ENCODE peak calls at places on chromosomes 13 and 19, in ten cellular contexts. F, J, X, K, R, Y, G, I, B and A are unnamed samples.
A peak's percentile ranks its signal among the peaks of the same experiment; 100 is the strongest.

GRCh38 chr13:26011996-26012688 is 39.7 kb downstream of the SHISA2 start:
- DNase-seq in F (no peak), J (no peak), X (no peak), K (no peak), R (no peak), Y (no peak), G (no peak), I (no peak), B (no peak), A (no peak)

GRCh38 chr19:472005-472858 is 11.4 kb upstream of the SHC2 start:
- DNase-seq in F (no peak), J (no peak), X (no peak), K (no peak), R (no peak), Y (no peak), G (no peak), I (no peak), B (no peak), A (no peak)

GRCh38 chr19:10151521-10151920 is 31.8 kb upstream of the EIF3G start:
- DNase-seq in F (no peak), J (no peak), X (no peak), K (no peak), R (no peak), Y (no peak), G (no peak), I (no peak), B (no peak), A (no peak)

GRCh38 chr13:113758651-113759524 is at the start of gene TMEM255B:
- DNase-seq in F (peak; percentile 93), J (peak; percentile 70), X (no peak), K (peak; percentile 55), R (peak; percentile 54), Y (no peak), G (peak; percentile 90), I (peak; percentile 88), B (peak; percentile 30), A (peak; percentile 61)

GRCh38 chr19:13987101-13987890 is 18.8 kb downstream of the RFX1 start:
- DNase-seq in F (no peak), J (no peak), X (no peak), K (no peak), R (no peak), Y (no peak), G (peak; percentile 49), I (no peak), B (no peak), A (no peak)

GRCh38 chr19:383922-384800 is 24.8 kb downstream of the C2CD4C start:
- DNase-seq in F (no peak), J (no peak), X (no peak), K (no peak), R (no peak), Y (no peak), G (peak; percentile 65), I (no peak), B (no peak), A (no peak)

GRCh38 chr13:47798194-47798593 is 202.9 kb downstream of the SUCLA2 start:
- DNase-seq in F (no peak), J (no peak), X (no peak), K (no peak), R (no peak), Y (no peak), G (no peak), I (no peak), B (no peak), A (no peak)

GRCh38 chr19:19171110-19171672 is 1.1 kb upstream of the MEF2B start:
- DNase-seq in F (no peak), J (no peak), X (no peak), K (no peak), R (no peak), Y (no peak), G (no peak), I (no peak), B (no peak), A (no peak)

GRCh38 chr13:35990196-35990595 is 141.0 kb downstream of the DCLK1 start:
- DNase-seq in F (no peak), J (no peak), X (no peak), K (no peak), R (no peak), Y (no peak), G (no peak), I (no peak), B (no peak), A (no peak)
- TF ChIP-seq CTCF in F (no peak), J (no peak), X (no peak), K (no peak), R (peak; percentile 27), Y (no peak), G (no peak), I (no peak), B (no peak), A (peak; percentile 5)

GRCh38 chr13:73401769-73402168 is 343.0 kb downstream of the KLF5 start:
- DNase-seq in F (no peak), J (peak; percentile 27), X (no peak), K (no peak), R (no peak), Y (no peak), G (no peak), I (no peak), B (no peak), A (no peak)
- TF ChIP-seq CTCF in F (no peak), J (no peak), X (peak; percentile 26), K (no peak), R (no peak), Y (no peak), G (no peak), I (no peak), B (no peak), A (no peak)

DNA sequence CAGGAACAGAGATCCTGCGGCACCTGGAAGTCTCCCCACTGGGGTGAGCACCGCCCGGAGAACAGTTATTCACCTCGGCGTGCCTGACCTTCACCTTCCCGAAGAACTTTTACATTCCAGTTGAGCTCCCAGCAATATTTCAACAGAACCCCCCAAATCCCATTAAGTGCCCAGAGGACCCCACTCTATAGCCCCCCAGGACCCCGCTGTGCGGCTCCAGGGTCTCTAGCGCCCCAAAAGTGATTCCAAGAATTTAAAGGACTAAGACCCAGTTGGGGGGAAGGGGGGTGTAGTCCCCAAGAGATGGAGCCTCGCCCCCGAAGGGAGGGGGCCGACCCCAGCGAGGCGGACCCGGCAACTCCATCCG is 480 bp downstream of the GPR108 start:
- DNase-seq in F (no peak), J (no peak), X (no peak), K (no peak), R (no peak), Y (no peak), G (no peak), I (no peak), B (no peak), A (no peak)
- TF ChIP-seq CTCF in F (no peak), J (no peak), X (no peak), K (no peak), R (no peak), Y (no peak), G (no peak), I (no peak), B (no peak), A (no peak)

DNA sequence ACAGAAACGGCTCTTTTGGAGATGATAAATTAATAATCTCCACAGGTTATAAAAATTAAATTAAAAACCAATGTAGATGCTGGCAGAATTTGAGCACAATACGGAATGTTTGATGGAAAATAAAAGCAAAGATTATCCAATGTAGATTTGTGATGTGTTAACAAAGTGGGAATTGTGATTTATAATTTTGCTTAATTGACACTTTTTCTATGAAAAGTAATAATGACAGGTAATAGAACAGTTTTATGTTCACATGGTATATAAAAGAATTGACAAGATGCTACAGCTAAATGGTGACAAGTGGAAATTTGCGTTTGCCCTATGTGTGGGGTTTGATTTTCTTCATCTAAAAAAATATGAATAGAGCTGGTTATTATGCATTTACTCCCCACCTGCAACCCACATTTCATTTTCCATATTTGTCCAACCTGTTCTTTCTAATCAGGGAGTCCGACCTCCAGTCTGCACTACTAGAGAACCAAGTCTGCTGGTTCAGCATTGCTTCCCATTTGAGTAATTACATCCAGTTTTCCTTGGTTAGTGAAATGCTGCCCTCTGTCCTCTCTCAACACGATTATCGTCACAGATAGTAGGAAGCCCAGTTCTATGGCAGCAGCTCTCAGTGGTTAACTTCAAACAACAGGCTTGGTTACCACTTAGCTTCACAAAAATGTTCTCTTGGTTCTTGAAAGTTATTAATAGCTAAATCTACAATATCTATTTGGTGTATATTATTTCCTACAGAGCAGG is 61.4 kb upstream of the SLITRK1 start:
- DNase-seq in F (no peak), J (no peak), X (no peak), K (no peak), R (no peak), Y (no peak), G (no peak), I (no peak), B (no peak), A (no peak)
- TF ChIP-seq CTCF in F (no peak), J (no peak), X (no peak), K (no peak), R (no peak), Y (no peak), G (no peak), I (no peak), B (no peak), A (no peak)

DNA sequence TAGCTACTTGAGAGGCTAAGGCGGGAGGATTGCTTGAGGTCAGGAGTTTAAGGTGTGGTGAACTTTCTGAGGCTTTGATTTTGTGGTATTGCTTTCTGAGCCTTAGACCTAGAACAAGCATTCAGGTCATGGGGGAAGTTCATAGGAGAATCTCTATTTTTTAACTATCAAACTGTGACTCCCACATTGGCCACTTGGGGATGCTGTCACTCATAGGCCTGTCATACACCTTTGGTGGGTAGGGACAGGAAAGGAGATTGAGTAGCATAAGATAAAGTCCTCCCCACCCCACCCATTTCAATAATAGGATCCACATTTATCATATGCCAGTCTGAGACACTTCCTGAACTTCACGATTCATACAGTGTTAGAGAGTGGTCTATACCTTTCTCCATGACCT is 41.9 kb upstream of the PSG2 start:
- DNase-seq in F (no peak), J (peak; percentile 22), X (no peak), K (no peak), R (no peak), Y (no peak), G (no peak), I (no peak), B (no peak), A (no peak)
- TF ChIP-seq CTCF in F (no peak), J (no peak), X (peak; percentile 29), K (no peak), R (no peak), Y (peak; percentile 37), G (no peak), I (no peak), B (no peak), A (peak; percentile 16)

GRCh38 chr19:6772028-6772865 is at the start of gene VAV1:
- DNase-seq in F (no peak), J (no peak), X (no peak), K (no peak), R (no peak), Y (peak; percentile 79), G (no peak), I (no peak), B (no peak), A (peak; percentile 92)
- TF ChIP-seq CTCF in F (no peak), J (peak; percentile 9), X (no peak), K (no peak), R (peak; percentile 22), Y (peak; percentile 79), G (no peak), I (no peak), B (no peak), A (peak; percentile 60)

DNA sequence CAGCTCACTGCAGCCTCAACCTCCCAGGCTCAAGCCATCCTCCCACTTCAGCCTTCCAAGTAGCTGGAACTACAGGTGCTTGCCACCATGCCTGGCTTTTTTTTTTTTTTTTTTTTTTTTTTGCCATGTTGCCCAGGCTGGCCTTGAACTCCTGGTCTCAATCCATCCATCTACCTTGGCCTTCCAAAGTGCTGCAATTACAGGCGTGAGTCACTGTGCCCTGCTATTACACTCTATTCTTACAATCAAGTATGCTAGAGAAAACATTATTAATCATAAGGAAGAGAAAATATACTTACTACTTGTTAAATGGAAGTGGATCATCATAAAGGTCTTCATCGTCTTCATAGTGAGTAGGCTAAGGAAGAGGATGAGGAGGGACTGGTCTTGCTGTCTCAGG is 93.3 kb upstream of the DOCK9 start:
- DNase-seq in F (no peak), J (no peak), X (no peak), K (no peak), R (no peak), Y (no peak), G (no peak), I (no peak), B (no peak), A (no peak)
- TF ChIP-seq CTCF in F (no peak), J (no peak), X (no peak), K (no peak), R (no peak), Y (no peak), G (no peak), I (no peak), B (no peak), A (no peak)